ENCODE peak calls at places on chromosomes 3 and 15, in eight cellular contexts. L is nephron progenitor cell, X is fibroblast of mammary gland, S is B cell, Z is heart left ventricle, M is breast epithelium, I is HepG2, T is heart right ventricle. N is an unnamed sample.

GRCh38 chr3:195204360-195205166 is 66.4 kb downstream of the XXYLT1 start:
- DNase-seq in L (peak), X (peak), S (no peak), Z (no peak), M (peak), I (no peak), T (no peak), N (no peak)

GRCh38 chr3:64440498-64440897 is 215.2 kb upstream of the PRICKLE2 start:
- DNase-seq in L (no peak), X (peak), S (no peak), Z (no peak), M (no peak), I (no peak), T (no peak), N (no peak)

GRCh38 chr3:171874879-171875278 is 31.7 kb downstream of the TMEM212 start:
- DNase-seq in L (no peak), X (peak), S (no peak), Z (no peak), M (no peak), I (no peak), T (no peak), N (no peak)

GRCh38 chr15:77057072-77057471 is 13.8 kb downstream of the TSPAN3 start:
- DNase-seq in L (no peak), X (no peak), S (no peak), Z (no peak), M (no peak), I (no peak), T (no peak), N (no peak)

GRCh38 chr15:40161693-40162401 is 978 bp downstream of the BUB1B start:
- DNase-seq in L (no peak), X (no peak), S (no peak), Z (no peak), M (no peak), I (no peak), T (no peak), N (no peak)

GRCh38 chr3:44885618-44886017 is 11.2 kb downstream of the TGM4 start:
- DNase-seq in L (no peak), X (peak), S (no peak), Z (no peak), M (no peak), I (peak), T (no peak), N (no peak)

GRCh38 chr15:96333194-96334016 is 2.9 kb downstream of the NR2F2 start:
- DNase-seq in L (no peak), X (peak), S (no peak), Z (peak), M (no peak), I (no peak), T (no peak), N (no peak)

GRCh38 chr3:71025516-71025915 is 558.0 kb downstream of the FOXP1 start:
- DNase-seq in L (no peak), X (no peak), S (no peak), Z (no peak), M (no peak), I (no peak), T (no peak), N (no peak)

GRCh38 chr3:133930341-133930933 is 34.8 kb upstream of the RAB6B start:
- DNase-seq in L (no peak), X (peak), S (no peak), Z (no peak), M (no peak), I (peak), T (no peak), N (no peak)

GRCh38 chr15:63920504-63921178 is 86.9 kb upstream of the HERC1 start:
- DNase-seq in L (peak), X (no peak), S (no peak), Z (no peak), M (no peak), I (no peak), T (no peak), N (no peak)

GRCh38 chr3:136353461-136353860 is 103.3 kb downstream of the PCCB start:
- DNase-seq in L (no peak), X (no peak), S (no peak), Z (no peak), M (no peak), I (no peak), T (no peak), N (no peak)

GRCh38 chr15:97902140-97902780 is 58.2 kb upstream of the ARRDC4 start:
- DNase-seq in L (no peak), X (peak), S (no peak), Z (no peak), M (no peak), I (no peak), T (no peak), N (no peak)

GRCh38 chr3:54514416-54514815 is 392.1 kb downstream of the CACNA2D3 start:
- DNase-seq in L (no peak), X (no peak), S (no peak), Z (no peak), M (no peak), I (no peak), T (no peak), N (no peak)

GRCh38 chr15:50543556-50543955 is 2.9 kb downstream of the USP50 start:
- DNase-seq in L (no peak), X (peak), S (no peak), Z (no peak), M (no peak), I (no peak), T (no peak), N (no peak)

GRCh38 chr15:52252781-52253180 is 42.8 kb downstream of the MYO5C start:
- DNase-seq in L (no peak), X (peak), S (no peak), Z (no peak), M (no peak), I (peak), T (no peak), N (no peak)

GRCh38 chr15:78969687-78970349 is 25.0 kb upstream of the CTSH start:
- DNase-seq in L (no peak), X (no peak), S (no peak), Z (no peak), M (no peak), I (no peak), T (no peak), N (no peak)

GRCh38 chr3:28335246-28335645 is 13.3 kb upstream of the ZCWPW2 start:
- DNase-seq in L (no peak), X (no peak), S (no peak), Z (no peak), M (no peak), I (no peak), T (no peak), N (no peak)

DNA sequence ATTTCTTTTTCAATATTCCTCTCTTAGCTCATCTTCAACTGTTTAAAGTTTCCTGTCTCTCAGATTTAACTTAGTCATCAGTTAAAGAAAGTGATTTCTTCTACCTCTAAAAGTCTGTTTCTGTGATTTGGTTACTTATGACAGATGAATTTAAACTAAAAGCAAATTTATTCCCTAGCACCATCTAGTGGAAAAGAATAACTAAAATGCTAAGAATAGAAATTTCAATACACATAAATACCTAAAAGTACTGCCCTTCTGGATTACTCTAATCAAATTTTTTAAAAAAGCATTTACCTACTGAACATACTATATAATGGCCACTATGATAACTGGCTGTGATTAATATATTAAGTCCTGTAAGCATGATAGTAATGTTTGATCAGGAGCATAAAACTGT is 14.0 kb upstream of the ZCWPW2 start:
- DNase-seq in L (no peak), X (peak), S (no peak), Z (no peak), M (no peak), I (no peak), T (no peak), N (no peak)
- TF ChIP-seq CTCF in L (no peak), X (peak), S (no peak), Z (peak), M (no peak), I (no peak), T (peak), N (no peak)

GRCh38 chr3:157755254-157755653 is 252.0 kb upstream of the VEPH1 start:
- DNase-seq in L (no peak), X (no peak), S (no peak), Z (no peak), M (no peak), I (no peak), T (no peak), N (no peak)
- TF ChIP-seq CTCF in L (peak), X (peak), S (no peak), Z (no peak), M (no peak), I (no peak), T (no peak), N (no peak)

DNA sequence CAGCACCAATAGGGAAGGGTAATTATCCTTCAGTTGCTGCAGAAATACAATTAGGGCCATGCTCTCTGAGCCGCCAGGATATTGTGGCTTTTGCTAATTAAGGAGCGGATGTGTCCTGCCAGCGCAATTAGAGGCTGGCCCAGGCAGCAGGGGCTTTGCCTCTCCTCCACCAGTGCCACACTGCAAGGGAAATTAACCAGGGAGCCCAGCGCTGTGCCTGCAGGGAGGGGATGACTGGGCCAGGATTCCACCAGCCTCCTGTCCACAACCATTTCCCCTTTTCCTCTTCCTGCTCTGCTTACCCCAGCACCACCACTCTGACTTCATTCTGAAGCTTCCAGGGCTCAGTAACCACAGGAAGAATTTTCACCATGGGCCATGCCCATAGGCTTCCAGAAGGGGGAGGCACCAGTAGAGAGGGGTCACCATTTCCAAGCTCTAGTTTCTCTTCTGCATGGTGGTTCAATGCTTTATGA is 10.3 kb upstream of the AEN start:
- DNase-seq in L (no peak), X (no peak), S (no peak), Z (no peak), M (no peak), I (no peak), T (no peak), N (no peak)
- TF ChIP-seq CTCF in L (no peak), X (no peak), S (no peak), Z (no peak), M (no peak), I (no peak), T (peak), N (no peak)

GRCh38 chr15:89007989-89008388 is 80.3 kb upstream of the ABHD2 start:
- DNase-seq in L (no peak), X (no peak), S (no peak), Z (no peak), M (no peak), I (no peak), T (no peak), N (no peak)

GRCh38 chr15:89002830-89003229 is 85.4 kb upstream of the ABHD2 start:
- DNase-seq in L (no peak), X (no peak), S (no peak), Z (no peak), M (no peak), I (no peak), T (no peak), N (no peak)

GRCh38 chr15:89002281-89002761 is 85.9 kb upstream of the ABHD2 start:
- DNase-seq in L (no peak), X (peak), S (no peak), Z (no peak), M (no peak), I (peak), T (peak), N (no peak)

GRCh38 chr15:89004726-89005030 is 83.6 kb upstream of the ABHD2 start:
- DNase-seq in L (no peak), X (no peak), S (no peak), Z (no peak), M (no peak), I (no peak), T (no peak), N (no peak)

DNA sequence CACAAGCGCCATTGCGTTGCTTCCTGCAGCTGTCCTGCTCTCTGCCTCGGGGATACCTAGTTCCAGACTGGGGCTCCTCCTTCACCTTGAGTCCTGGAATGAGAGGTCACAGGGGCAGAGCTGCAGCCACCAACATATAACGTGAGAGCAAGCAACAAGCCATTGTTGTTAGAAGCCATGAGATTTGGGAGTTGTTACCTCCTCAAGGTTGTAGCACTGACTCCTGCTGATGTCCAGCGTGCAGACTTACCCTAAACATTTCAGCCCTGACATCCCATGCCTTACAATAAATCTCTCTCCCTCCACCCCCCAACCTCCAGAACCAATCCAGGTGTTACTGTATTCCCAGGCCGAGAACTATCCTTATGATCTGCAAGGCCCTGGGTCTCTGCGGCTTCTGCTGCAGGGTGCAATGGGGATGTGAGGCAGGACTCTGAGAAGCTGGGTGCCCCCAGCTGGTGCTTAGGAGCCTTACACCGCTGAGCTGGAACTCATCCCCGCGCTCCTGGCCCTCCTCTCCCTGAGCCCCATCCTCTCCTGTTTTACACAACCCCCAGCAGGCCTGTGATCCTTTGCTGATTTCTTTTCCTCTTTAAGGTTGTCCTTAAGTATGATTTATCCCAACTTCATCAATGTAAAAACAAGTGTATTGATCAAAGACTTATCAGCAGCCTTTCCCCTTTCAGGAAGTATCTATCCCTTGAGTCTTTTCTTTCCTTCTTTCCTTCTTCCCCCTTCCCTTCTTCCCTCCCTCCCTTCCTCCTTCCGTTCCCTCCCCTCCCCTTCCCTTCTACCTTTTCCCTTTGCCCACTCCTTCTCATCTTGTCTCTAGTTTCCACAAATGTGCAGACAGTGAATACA is 84.2 kb upstream of the ABHD2 start:
- DNase-seq in L (peak), X (peak), S (no peak), Z (no peak), M (no peak), I (peak), T (peak), N (no peak)
- TF ChIP-seq CTCF in L (peak), X (peak), S (no peak), Z (peak), M (no peak), I (peak), T (peak), N (no peak)

DNA sequence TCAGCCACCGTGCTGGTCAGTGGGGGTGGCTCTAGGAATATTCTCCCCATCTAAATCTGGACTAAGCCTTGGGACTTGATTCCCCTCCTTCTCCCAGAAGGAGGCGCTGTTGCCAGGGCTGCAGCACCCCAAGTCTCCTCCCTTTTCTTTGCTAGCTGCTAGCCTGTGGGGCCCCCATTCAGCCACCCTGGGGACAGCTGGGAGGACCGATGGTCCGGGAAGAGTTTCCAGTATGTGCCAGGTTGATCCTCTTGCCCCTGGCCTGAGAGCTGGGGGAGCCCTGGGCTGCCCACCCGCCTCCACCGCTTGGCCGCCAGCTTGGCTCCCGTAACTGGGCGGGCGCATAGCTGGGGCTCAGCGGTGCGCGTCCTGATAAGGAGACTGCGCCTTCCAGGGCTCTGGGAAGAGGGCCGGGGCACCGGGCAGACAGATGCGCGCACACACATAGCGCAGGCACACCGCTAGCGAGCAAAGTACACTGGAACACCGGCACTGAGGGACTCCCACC is 4.2 kb downstream of the SMAD6 start:
- DNase-seq in L (peak), X (no peak), S (no peak), Z (peak), M (no peak), I (no peak), T (peak), N (no peak)
- TF ChIP-seq CTCF in L (peak), X (peak), S (no peak), Z (peak), M (no peak), I (peak), T (peak), N (no peak)

DNA sequence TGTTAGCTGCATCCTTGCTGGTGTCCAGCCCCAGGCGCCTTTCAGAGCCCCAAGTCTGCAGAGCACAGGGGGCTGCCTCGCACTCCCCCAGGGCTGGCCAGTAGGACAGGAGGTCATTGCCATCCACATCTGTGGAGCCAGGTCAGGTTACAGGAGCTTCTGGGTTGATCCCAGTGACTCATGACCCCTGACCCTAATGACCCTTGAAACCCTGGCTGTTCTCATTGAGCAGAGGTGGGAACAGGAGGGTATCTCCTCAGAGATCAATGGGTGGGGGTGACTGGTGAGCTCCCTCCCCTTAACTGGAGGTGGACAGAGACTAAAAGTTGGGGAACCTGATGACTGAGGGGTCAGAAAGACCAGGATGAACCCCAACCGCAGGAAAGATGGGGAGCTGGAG is 6.1 kb upstream of the SLC26A6 start:
- DNase-seq in L (peak), X (no peak), S (no peak), Z (no peak), M (no peak), I (no peak), T (no peak), N (no peak)
- TF ChIP-seq CTCF in L (no peak), X (no peak), S (no peak), Z (no peak), M (no peak), I (no peak), T (no peak), N (no peak)

N was measured in omental fat pad.